ENCODE peak calls at places on chromosome 6, in seven cellular contexts. N, L, K, Z, C, P and A are unnamed samples.

GRCh38 chr6:88709819-88710246 is 253.6 kb downstream of the RNGTT start:
- DNase-seq in C (no peak), P (no peak), Z (no peak), K (no peak), N (no peak), L (no peak), A (no peak)

GRCh38 chr6:127841811-127842210 is 59.0 kb downstream of the THEMIS start:
- DNase-seq in P (no peak), K (no peak), Z (no peak), L (peak; percentile 57), C (no peak), N (no peak), A (no peak)

GRCh38 chr6:138520463-138520862 is 21.2 kb upstream of the NHSL1 start:
- DNase-seq in L (peak; percentile 60), Z (no peak), K (no peak), C (peak; percentile 8), P (no peak), N (no peak), A (no peak)

GRCh38 chr6:31898200-31899011 is 908 bp upstream of the EHMT2 start:
- DNase-seq in L (peak; percentile 71), P (no peak), N (peak; percentile 69), C (peak; percentile 49), K (peak; percentile 72), Z (peak; percentile 42), A (peak; percentile 51)

GRCh38 chr6:154522576-154522975 is 12.1 kb upstream of the CNKSR3 start:
- DNase-seq in P (no peak), Z (no peak), C (no peak), L (no peak), N (no peak), K (no peak), A (no peak)

GRCh38 chr6:141956046-141956761 is 176.5 kb upstream of the GJE1 start:
- DNase-seq in L (peak; percentile 43), K (no peak), C (no peak), N (no peak), Z (no peak), P (no peak), A (no peak)

GRCh38 chr6:20620043-20620442 is 85.8 kb downstream of the CDKAL1 start:
- DNase-seq in L (peak; percentile 11), K (no peak), C (no peak), Z (no peak), N (no peak), P (no peak), A (no peak)

GRCh38 chr6:134047673-134048072 is 4.8 kb downstream of the SLC2A12 start:
- DNase-seq in C (no peak), Z (no peak), P (no peak), K (no peak), N (no peak), L (no peak), A (no peak)

GRCh38 chr6:158707826-158708225 is 58.0 kb downstream of the SYTL3 start:
- DNase-seq in K (no peak), P (no peak), N (no peak), Z (no peak), C (no peak), L (no peak), A (no peak)

GRCh38 chr6:14767176-14767575 is 478.7 kb upstream of the JARID2 start:
- DNase-seq in C (no peak), P (no peak), Z (no peak), N (no peak), L (no peak), K (no peak), A (peak; percentile 13)

GRCh38 chr6:4610256-4610655 is 165.9 kb upstream of the CDYL start:
- DNase-seq in K (no peak), N (no peak), P (no peak), Z (no peak), C (peak; percentile 16), L (peak; percentile 87), A (no peak)

GRCh38 chr6:76697585-76697984 is 625.1 kb upstream of the IMPG1 start:
- DNase-seq in Z (peak; percentile 7), K (no peak), L (peak; percentile 22), P (no peak), N (peak; percentile 14), C (no peak), A (no peak)

GRCh38 chr6:17165383-17165782 is 63.5 kb downstream of the STMND1 start:
- DNase-seq in Z (no peak), L (peak; percentile 51), K (no peak), C (no peak), P (no peak), N (no peak), A (no peak)

GRCh38 chr6:138601128-138601527 is 101.8 kb upstream of the NHSL1 start:
- DNase-seq in Z (no peak), P (no peak), N (no peak), K (no peak), L (peak; percentile 51), C (no peak), A (no peak)

GRCh38 chr6:36851149-36851614 is 11.9 kb upstream of the CPNE5 start:
- DNase-seq in C (peak; percentile 59), N (peak; percentile 48), L (peak; percentile 76), K (no peak), Z (peak; percentile 64), P (no peak), A (peak; percentile 44)

GRCh38 chr6:107676002-107676401 is 148.1 kb downstream of the SCML4 start:
- DNase-seq in K (no peak), Z (no peak), L (peak; percentile 79), C (no peak), P (no peak), N (no peak), A (no peak)

GRCh38 chr6:157273756-157274088 is 49.6 kb downstream of the TMEM242 start:
- DNase-seq in P (no peak), N (peak; percentile 49), K (peak; percentile 88), Z (peak; percentile 82), C (peak; percentile 57), L (peak; percentile 48), A (peak; percentile 50)

GRCh38 chr6:140586426-140587061 is 1212.1 kb upstream of the CITED2 start:
- DNase-seq in N (no peak), K (no peak), L (no peak), Z (no peak), P (no peak), C (no peak), A (no peak)

GRCh38 chr6:12163149-12163548 is 127.0 kb upstream of the EDN1 start:
- DNase-seq in P (no peak), L (no peak), C (peak; percentile 92), N (no peak), Z (no peak), K (peak; percentile 69), A (no peak)

GRCh38 chr6:142802124-142802523 is 142.9 kb downstream of the HIVEP2 start:
- DNase-seq in N (no peak), L (peak; percentile 100), Z (no peak), P (no peak), K (peak; percentile 71), C (no peak), A (no peak)

GRCh38 chr6:21522773-21523490 is 70.6 kb upstream of the SOX4 start:
- DNase-seq in C (no peak), N (peak; percentile 64), K (no peak), L (no peak), Z (peak; percentile 48), P (peak; percentile 29), A (peak; percentile 67)

GRCh38 chr6:29628419-29629281 is 4.3 kb downstream of the GABBR1 start:
- DNase-seq in N (peak; percentile 92), C (no peak), K (peak; percentile 84), P (no peak), L (peak; percentile 90), Z (peak; percentile 84), A (peak; percentile 84)

GRCh38 chr6:158763440-158764187 is 55.6 kb downstream of the EZR start:
- DNase-seq in N (no peak), C (no peak), P (no peak), L (no peak), Z (no peak), K (no peak), A (no peak)

GRCh38 chr6:169158182-169158573 is 95.5 kb downstream of the THBS2 start:
- DNase-seq in Z (peak; percentile 6), K (no peak), N (no peak), C (no peak), P (no peak), L (peak; percentile 55), A (no peak)

GRCh38 chr6:144746902-144747469 is 461.9 kb downstream of the UTRN start:
- DNase-seq in Z (no peak), L (no peak), K (no peak), N (no peak), P (no peak), C (no peak), A (no peak)

GRCh38 chr6:45001663-45002062 is 326.5 kb upstream of the RUNX2 start:
- DNase-seq in P (no peak), C (peak; percentile 73), K (no peak), L (no peak), N (no peak), Z (no peak), A (no peak)

GRCh38 chr6:140566706-140567330 is 1192.4 kb upstream of the CITED2 start:
- DNase-seq in C (no peak), L (peak; percentile 82), N (no peak), P (no peak), K (no peak), Z (no peak), A (no peak)

GRCh38 chr6:12613819-12614218 is 102.7 kb upstream of the PHACTR1 start:
- DNase-seq in N (no peak), K (no peak), L (peak; percentile 53), Z (no peak), P (no peak), C (no peak), A (no peak)

GRCh38 chr6:45460166-45460565 is 82.4 kb upstream of the SUPT3H start:
- DNase-seq in P (no peak), L (no peak), C (no peak), Z (no peak), K (no peak), N (no peak), A (no peak)